ENCODE peak calls at places on chromosomes 2 and 18, in five cellular contexts. One of them, this sample, is unnamed.

GRCh38 chr18:13973061-13973460 is 57.7 kb upstream of the MC2R start:
- DNase-seq in psoas muscle: no peak
- DNase-seq in hypothalamus: no peak
- DNase-seq in GM04503: no peak
- DNase-seq in left ventricle myocardium inferior: no peak
- DNase-seq in this sample: no peak

GRCh38 chr2:19319064-19319463 is 39.4 kb downstream of the OSR1 start:
- DNase-seq in psoas muscle: no peak
- DNase-seq in hypothalamus: no peak
- DNase-seq in GM04503: no peak
- DNase-seq in left ventricle myocardium inferior: no peak
- DNase-seq in this sample: no peak

GRCh38 chr2:217903859-217904613 is 98.8 kb downstream of the TNS1 start:
- DNase-seq in psoas muscle: peak; percentile 76
- DNase-seq in hypothalamus: peak; percentile 38
- DNase-seq in GM04503: no peak
- DNase-seq in left ventricle myocardium inferior: peak; percentile 88
- DNase-seq in this sample: no peak

GRCh38 chr2:85593023-85593422 is 2.5 kb upstream of the RNF181 start:
- DNase-seq in psoas muscle: no peak
- DNase-seq in hypothalamus: no peak
- DNase-seq in GM04503: no peak
- DNase-seq in left ventricle myocardium inferior: no peak
- DNase-seq in this sample: no peak

GRCh38 chr2:41934323-41935003 is 113.4 kb upstream of the PKDCC start:
- DNase-seq in psoas muscle: peak; percentile 41
- DNase-seq in hypothalamus: no peak
- DNase-seq in GM04503: no peak
- DNase-seq in left ventricle myocardium inferior: peak; percentile 48
- DNase-seq in this sample: no peak

GRCh38 chr2:3242747-3243369 is 134.8 kb downstream of the EIPR1 start:
- DNase-seq in psoas muscle: no peak
- DNase-seq in hypothalamus: no peak
- DNase-seq in GM04503: peak; percentile 16
- DNase-seq in left ventricle myocardium inferior: no peak
- DNase-seq in this sample: no peak

GRCh38 chr2:240247868-240248820 is 107.7 kb upstream of the OTOS start:
- DNase-seq in psoas muscle: no peak
- DNase-seq in hypothalamus: no peak
- DNase-seq in GM04503: no peak
- DNase-seq in left ventricle myocardium inferior: no peak
- DNase-seq in this sample: no peak

GRCh38 chr2:195763866-195764265 is 106.8 kb downstream of the SLC39A10 start:
- DNase-seq in psoas muscle: no peak
- DNase-seq in hypothalamus: no peak
- DNase-seq in GM04503: no peak
- DNase-seq in left ventricle myocardium inferior: no peak
- DNase-seq in this sample: no peak

GRCh38 chr2:114252713-114253112 is 189.7 kb upstream of the DPP10 start:
- DNase-seq in psoas muscle: no peak
- DNase-seq in hypothalamus: no peak
- DNase-seq in GM04503: no peak
- DNase-seq in left ventricle myocardium inferior: no peak
- DNase-seq in this sample: no peak

GRCh38 chr2:240162531-240162930 is 22.1 kb upstream of the OTOS start:
- DNase-seq in psoas muscle: peak; percentile 1
- DNase-seq in hypothalamus: no peak
- DNase-seq in GM04503: no peak
- DNase-seq in left ventricle myocardium inferior: no peak
- DNase-seq in this sample: no peak

GRCh38 chr2:106708189-106708588 is 177.8 kb downstream of the ST6GAL2 start:
- DNase-seq in psoas muscle: peak; percentile 15
- DNase-seq in hypothalamus: no peak
- DNase-seq in GM04503: no peak
- DNase-seq in left ventricle myocardium inferior: no peak
- DNase-seq in this sample: no peak

GRCh38 chr2:48414980-48415764 is 114.8 kb upstream of the STON1 start:
- DNase-seq in psoas muscle: no peak
- DNase-seq in hypothalamus: peak; percentile 74
- DNase-seq in GM04503: peak; percentile 53
- DNase-seq in left ventricle myocardium inferior: no peak
- DNase-seq in this sample: no peak

GRCh38 chr18:8116346-8117007 is 492.8 kb upstream of the RAB12 start:
- DNase-seq in psoas muscle: peak; percentile 15
- DNase-seq in hypothalamus: no peak
- DNase-seq in GM04503: no peak
- DNase-seq in left ventricle myocardium inferior: no peak
- DNase-seq in this sample: no peak

GRCh38 chr2:143668236-143668635 is 539.0 kb downstream of the ARHGAP15 start:
- DNase-seq in psoas muscle: no peak
- DNase-seq in hypothalamus: no peak
- DNase-seq in GM04503: no peak
- DNase-seq in left ventricle myocardium inferior: no peak
- DNase-seq in this sample: no peak

GRCh38 chr2:135144343-135144742 is 92.3 kb downstream of the RAB3GAP1 start:
- DNase-seq in psoas muscle: no peak
- DNase-seq in hypothalamus: no peak
- DNase-seq in GM04503: no peak
- DNase-seq in left ventricle myocardium inferior: no peak
- DNase-seq in this sample: no peak

This sample was measured in RPMI8226.